ENCODE peak calls at places on chromosomes 1 and 21, in five cellular contexts. X, P, W, L and S are unnamed samples.

GRCh38 chr21:41817228-41817627 is 50.4 kb upstream of the RIPK4 start:
- DNase-seq in X (peak), P (peak), W (peak), L (peak), S (peak)

GRCh38 chr1:93567255-93567918 is 114.2 kb downstream of the BCAR3 start:
- DNase-seq in X (no peak), P (peak), W (peak), L (peak), S (peak)

GRCh38 chr1:61538228-61538627 is 186.7 kb downstream of the TM2D1 start:
- DNase-seq in X (no peak), P (no peak), W (no peak), L (no peak), S (no peak)

GRCh38 chr1:101081496-101082282 is 56.1 kb upstream of the DPH5 start:
- DNase-seq in X (no peak), P (no peak), W (no peak), L (no peak), S (no peak)

GRCh38 chr1:74343191-74343590 is 108.0 kb downstream of the TNNI3K start:
- DNase-seq in X (no peak), P (no peak), W (peak), L (no peak), S (no peak)

GRCh38 chr1:208252126-208252853 is 8.1 kb upstream of the PLXNA2 start:
- DNase-seq in X (peak), P (no peak), W (no peak), L (peak), S (no peak)

GRCh38 chr1:207062058-207062457 is 9.0 kb downstream of the PFKFB2 start:
- DNase-seq in X (no peak), P (no peak), W (no peak), L (no peak), S (no peak)

GRCh38 chr1:14605945-14606344 is 7.5 kb downstream of the KAZN start:
- DNase-seq in X (no peak), P (no peak), W (no peak), L (no peak), S (no peak)

GRCh38 chr1:37486680-37487618 is 12.6 kb downstream of the ZC3H12A start:
- DNase-seq in X (no peak), P (peak), W (peak), L (peak), S (no peak)

GRCh38 chr1:7300893-7301292 is 470.2 kb upstream of the VAMP3 start:
- DNase-seq in X (no peak), P (peak), W (peak), L (no peak), S (peak)

GRCh38 chr1:167829868-167830267 is 84.1 kb downstream of the ADCY10 start:
- DNase-seq in X (no peak), P (peak), W (no peak), L (no peak), S (no peak)

GRCh38 chr21:42892582-42892930 is 553 bp upstream of the NDUFV3 start:
- DNase-seq in X (no peak), P (no peak), W (no peak), L (no peak), S (no peak)

GRCh38 chr1:172662464-172663109 is 3.7 kb downstream of the FASLG start:
- DNase-seq in X (no peak), P (peak), W (peak), L (peak), S (no peak)

GRCh38 chr1:201229771-201230635 is 39.4 kb downstream of the IGFN1 start:
- DNase-seq in X (no peak), P (peak), W (peak), L (no peak), S (peak)
- TF ChIP-seq CTCF in X (no peak), P (peak), W (peak), L (peak), S (no peak)

GRCh38 chr1:27489973-27490741 is at the start of gene WASF2:
- DNase-seq in X (peak), P (peak), W (peak), L (peak), S (peak)
- H3K4me3 ChIP-seq in X (peak), P (peak), W (peak), L (peak), S (peak)

GRCh38 chr1:241310451-241310850 is 46.6 kb downstream of the RGS7 start:
- DNase-seq in X (no peak), P (no peak), W (no peak), L (no peak), S (no peak)

GRCh38 chr1:241306125-241306790 is 50.7 kb downstream of the RGS7 start:
- DNase-seq in X (no peak), P (no peak), W (no peak), L (no peak), S (no peak)

GRCh38 chr1:241316372-241316771 is 40.6 kb downstream of the RGS7 start:
- DNase-seq in X (no peak), P (no peak), W (no peak), L (no peak), S (no peak)

DNA sequence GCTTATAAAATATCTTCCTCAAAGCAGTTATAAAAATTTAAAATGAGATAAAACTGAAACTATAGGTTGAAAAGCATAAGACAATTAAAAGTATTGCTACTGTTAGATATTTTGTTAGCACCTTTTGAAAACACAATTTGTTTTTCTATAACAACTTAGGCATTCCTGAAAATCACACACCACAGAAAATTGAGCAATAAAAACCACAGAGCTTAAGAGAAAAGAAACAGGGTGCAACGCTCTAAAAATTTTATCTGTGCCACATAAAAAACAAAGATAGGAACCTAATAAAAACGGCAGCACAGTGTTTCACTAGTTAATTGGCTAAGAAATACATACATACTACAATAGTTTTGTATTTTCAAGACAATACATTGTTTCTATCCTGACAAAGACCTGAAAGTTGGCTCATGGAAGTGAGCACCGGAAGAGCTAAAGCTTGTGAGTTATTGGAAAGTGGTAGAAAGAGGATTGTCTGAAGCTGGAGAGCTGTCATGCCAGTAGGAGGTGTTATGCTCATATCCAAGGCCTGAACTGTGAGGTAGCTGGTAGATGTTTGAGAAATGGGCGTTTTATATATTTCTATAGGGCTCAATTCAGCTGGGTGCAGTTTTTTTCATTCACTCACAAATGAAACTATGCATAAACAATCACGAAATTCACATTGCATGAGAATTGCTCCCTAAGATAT is 45.8 kb downstream of the RGS7 start:
- DNase-seq in X (no peak), P (no peak), W (no peak), L (no peak), S (no peak)
- TF ChIP-seq CTCF in X (peak), P (no peak), W (peak), L (no peak), S (no peak)

GRCh38 chr1:78047631-78048030 is 1.9 kb downstream of the GIPC2 start:
- DNase-seq in X (no peak), P (no peak), W (no peak), L (no peak), S (no peak)
- H3K4me3 ChIP-seq in X (no peak), P (no peak), W (no peak), L (no peak), S (no peak)

DNA sequence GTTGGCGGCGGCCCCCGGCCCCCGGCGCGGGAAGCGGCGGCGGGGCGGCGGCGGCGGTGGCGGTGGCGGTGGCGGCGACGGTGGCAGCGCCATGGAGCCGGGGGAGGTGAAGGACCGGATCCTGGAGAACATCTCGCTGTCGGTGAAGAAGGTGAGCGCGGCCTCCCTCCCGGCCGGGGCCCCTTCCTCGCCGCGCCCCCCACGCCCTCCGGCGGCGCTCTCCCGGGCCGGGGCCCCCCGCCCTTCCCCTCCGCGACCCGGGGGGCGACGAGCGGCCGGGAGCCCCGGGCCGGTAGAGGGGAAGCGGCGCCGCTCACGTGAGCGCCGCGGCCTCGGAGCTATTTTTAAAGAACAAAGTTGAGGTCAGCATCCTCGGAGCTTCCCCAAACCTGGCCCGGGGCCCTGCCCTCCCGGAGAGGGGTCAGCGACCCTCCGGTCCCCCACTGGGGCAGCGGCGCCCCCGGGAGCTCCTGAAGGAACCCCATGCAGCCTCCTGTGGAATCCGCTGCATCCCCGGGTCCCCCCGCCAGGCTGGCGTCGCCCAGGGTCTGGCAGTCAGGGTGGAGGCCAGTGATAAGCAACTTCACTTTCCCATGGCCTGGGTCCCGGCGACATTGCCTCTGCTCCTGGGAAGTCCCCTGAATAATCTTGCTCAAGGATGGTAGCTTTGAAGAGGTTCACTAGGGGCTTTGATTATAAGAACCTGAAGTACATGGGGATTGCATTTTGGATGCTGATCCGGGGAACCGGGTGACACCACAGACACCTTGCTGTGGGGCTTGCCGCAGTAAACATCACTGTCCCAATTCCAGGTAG is 556 bp downstream of the PLEKHM2 start:
- DNase-seq in X (no peak), P (no peak), W (no peak), L (peak), S (no peak)
- TF ChIP-seq CTCF in X (no peak), P (no peak), W (peak), L (no peak), S (no peak)

GRCh38 chr1:31671147-31671546 is 26.5 kb upstream of the PEF1 start:
- DNase-seq in X (no peak), P (no peak), W (no peak), L (no peak), S (no peak)

GRCh38 chr1:31669433-31669785 is 24.7 kb upstream of the PEF1 start:
- DNase-seq in X (no peak), P (no peak), W (no peak), L (no peak), S (no peak)

GRCh38 chr1:31670583-31670944 is 25.9 kb upstream of the PEF1 start:
- DNase-seq in X (no peak), P (no peak), W (no peak), L (no peak), S (no peak)

GRCh38 chr1:31668303-31668883 is 23.7 kb upstream of the PEF1 start:
- DNase-seq in X (no peak), P (no peak), W (no peak), L (no peak), S (no peak)

GRCh38 chr1:31669786-31670582 is 25.3 kb upstream of the PEF1 start:
- DNase-seq in X (peak), P (peak), W (peak), L (no peak), S (no peak)
- H3K4me3 ChIP-seq in X (peak), P (peak), W (peak), L (no peak), S (no peak)